ENCODE peak calls at places on chromosome 19, in seven cellular contexts. I is naive thymus-derived CD8-positive, alpha-beta T cell; F is dorsolateral prefrontal cortex; E is stimulated activated CD4-positive, alpha-beta T cell treated with anti-CD3 and anti-CD28 coated beads, Interleukin-1b, Interleukin-23, amount 100 ng/mL, for 24 hours; K is activated T-helper 1 cell treated with anti-CD3 and anti-CD28 coated beads, Interleukin-2, amount 50 U/mL, for 16 hours; Y is cardiac fibroblast; T is HT1080. V is an unnamed sample.

GRCh38 chr19:29478578-29479565 is 46.9 kb upstream of the VSTM2B start:
- DNase-seq in F (no peak), I (no peak), K (no peak), Y (no peak), E (no peak), T (peak; percentile 35), V (no peak)

GRCh38 chr19:15195381-15195964 is 5.3 kb downstream of the NOTCH3 start:
- DNase-seq in F (no peak), T (no peak), Y (peak; percentile 83), I (no peak), K (no peak), E (no peak), V (peak; percentile 35)

GRCh38 chr19:5023128-5023571 is 54.2 kb downstream of the KDM4B start:
- DNase-seq in Y (no peak), E (no peak), K (no peak), I (no peak), T (no peak), F (no peak), V (no peak)

GRCh38 chr19:54180691-54181091 is 7.7 kb upstream of the TMC4 start:
- DNase-seq in E (no peak), I (no peak), K (no peak), T (no peak), Y (no peak), F (no peak), V (no peak)

GRCh38 chr19:35555301-35556005 is 8.0 kb downstream of the ATP4A start:
- DNase-seq in E (no peak), K (no peak), I (no peak), F (no peak), Y (peak; percentile 39), T (peak; percentile 66), V (peak; percentile 16)

GRCh38 chr19:2618611-2619010 is 83.9 kb downstream of the GNG7 start:
- DNase-seq in F (no peak), E (peak; percentile 60), I (peak; percentile 59), T (peak; percentile 78), K (peak; percentile 27), Y (peak; percentile 71), V (peak; percentile 41)

GRCh38 chr19:1068111-1069001 is 1.4 kb downstream of the ARHGAP45 start:
- DNase-seq in K (peak; percentile 60), F (no peak), I (peak; percentile 73), T (no peak), E (no peak), Y (no peak), V (no peak)

GRCh38 chr19:2176336-2176994 is 12.7 kb downstream of the DOT1L start:
- DNase-seq in K (no peak), T (no peak), I (no peak), F (no peak), Y (no peak), E (no peak), V (no peak)

GRCh38 chr19:52778811-52779210 is 7.8 kb downstream of the ZNF600 start:
- DNase-seq in Y (no peak), E (no peak), K (no peak), F (no peak), T (no peak), I (no peak), V (no peak)

GRCh38 chr19:16371540-16371986 is 46.9 kb downstream of the KLF2 start:
- DNase-seq in T (no peak), F (no peak), I (peak; percentile 86), K (peak; percentile 85), E (no peak), Y (no peak), V (no peak)

GRCh38 chr19:13014101-13014920 is 19.0 kb downstream of the NFIX start:
- DNase-seq in Y (no peak), I (no peak), K (no peak), E (no peak), T (no peak), F (no peak), V (no peak)

GRCh38 chr19:36849701-36850645 is 703 bp upstream of the ZNF345 start:
- DNase-seq in F (peak; percentile 91), Y (peak; percentile 95), T (peak; percentile 81), I (peak; percentile 87), K (peak; percentile 68), E (peak; percentile 70), V (peak; percentile 94)

GRCh38 chr19:10780368-10780767 is 55.6 kb downstream of the TMED1 start:
- DNase-seq in K (no peak), T (peak; percentile 82), Y (peak; percentile 97), I (no peak), F (no peak), E (no peak), V (peak; percentile 69)

GRCh38 chr19:53002479-53002878 is 11.2 kb upstream of the ERVV-1 start:
- DNase-seq in K (no peak), Y (peak; percentile 47), F (no peak), T (no peak), I (no peak), E (no peak), V (no peak)

GRCh38 chr19:44587863-44588752 is 25.3 kb upstream of the IGSF23 start:
- DNase-seq in K (no peak), E (no peak), F (no peak), I (no peak), Y (peak; percentile 90), T (peak; percentile 91), V (peak; percentile 93)

GRCh38 chr19:41166888-41167804 is 25.9 kb upstream of the CYP2S1 start:
- DNase-seq in T (no peak), Y (no peak), E (no peak), F (no peak), K (no peak), I (no peak), V (no peak)

GRCh38 chr19:38135150-38135998 is 88.6 kb downstream of the DPF1 start:
- DNase-seq in I (no peak), K (no peak), T (no peak), Y (no peak), E (no peak), F (no peak), V (peak; percentile 11)

GRCh38 chr19:57473646-57474045 is 3.7 kb downstream of the ZNF772 start:
- DNase-seq in E (no peak), T (no peak), K (no peak), I (no peak), F (no peak), Y (peak; percentile 25), V (peak; percentile 4)

GRCh38 chr19:980133-980998 is 3.8 kb upstream of the WDR18 start:
- DNase-seq in E (no peak), Y (no peak), F (no peak), T (no peak), K (no peak), I (no peak), V (no peak)

GRCh38 chr19:15014579-15014978 is 34.7 kb upstream of the CASP14 start:
- DNase-seq in I (no peak), F (no peak), E (no peak), Y (no peak), T (no peak), K (no peak), V (no peak)

GRCh38 chr19:56110515-56111448 is 10.3 kb downstream of the ZNF787 start:
- DNase-seq in E (no peak), T (no peak), I (no peak), K (no peak), Y (peak; percentile 37), F (no peak), V (peak; percentile 40)

GRCh38 chr19:13060233-13060963 is 42.3 kb downstream of the LYL1 start:
- DNase-seq in Y (no peak), K (no peak), E (no peak), I (no peak), T (peak; percentile 58), F (peak; percentile 73), V (no peak)

GRCh38 chr19:12092065-12092867 is 27.7 kb downstream of the ZNF844 start:
- DNase-seq in K (peak; percentile 10), F (peak; percentile 60), T (peak; percentile 67), I (peak; percentile 36), E (peak; percentile 12), Y (peak; percentile 89), V (peak; percentile 89)

GRCh38 chr19:55688422-55689218 is 13.6 kb downstream of the EPN1 start:
- DNase-seq in K (no peak), Y (no peak), T (no peak), I (no peak), E (no peak), F (peak; percentile 65), V (no peak)

GRCh38 chr19:6238256-6238642 is 41.5 kb downstream of the MLLT1 start:
- DNase-seq in Y (no peak), K (no peak), T (no peak), E (no peak), F (no peak), I (no peak), V (no peak)

GRCh38 chr19:1651061-1651547 is 1.3 kb downstream of the TCF3 start:
- DNase-seq in K (no peak), I (peak; percentile 82), T (peak; percentile 13), F (no peak), E (no peak), Y (peak; percentile 37), V (no peak)

GRCh38 chr19:49455729-49456128 is 2.7 kb downstream of the ALDH16A1 start:
- DNase-seq in K (no peak), F (no peak), E (no peak), Y (peak; percentile 83), I (no peak), T (no peak), V (no peak)

GRCh38 chr19:48418317-48419064 is 25.0 kb downstream of the GRIN2D start:
- DNase-seq in T (peak; percentile 60), K (no peak), Y (no peak), E (no peak), I (no peak), F (no peak), V (peak; percentile 52)

GRCh38 chr19:49932041-49932451 is 2.7 kb upstream of the NUP62 start:
- DNase-seq in K (no peak), F (no peak), I (no peak), E (no peak), T (no peak), Y (no peak), V (no peak)

GRCh38 chr19:31408460-31409124 is 59.4 kb upstream of the TSHZ3 start:
- DNase-seq in I (no peak), Y (peak; percentile 98), E (no peak), T (peak; percentile 93), F (no peak), K (no peak), V (peak; percentile 84)

GRCh38 chr19:35973487-35973886 is 21.5 kb upstream of the SDHAF1 start:
- DNase-seq in K (no peak), I (no peak), T (no peak), E (no peak), Y (no peak), F (no peak), V (no peak)

GRCh38 chr19:45117666-45118065 is 24.7 kb downstream of the PPP1R37 start:
- DNase-seq in F (no peak), K (no peak), Y (no peak), I (no peak), E (no peak), T (no peak), V (no peak)

GRCh38 chr19:38155453-38155852 is 68.6 kb downstream of the DPF1 start:
- DNase-seq in F (no peak), E (no peak), T (no peak), I (no peak), K (no peak), Y (peak; percentile 41), V (no peak)

V was measured in astrocyte of the spinal cord.